ENCODE peak calls at places on chromosomes 7 and 10, in eight cellular contexts. One of them, this sample, is unnamed.

GRCh38 chr10:9301148-9301547 is 1246.7 kb downstream of the GATA3 start:
- DNase-seq in T-helper 9 cell: no peak
- DNase-seq in stimulated activated CD8-positive, alpha-beta memory T cell treated with anti-CD3 and anti-CD28 coated beads, Interleukin-7, amount 100 ng/mL, for 1 hour: no peak
- DNase-seq in left cardiac atrium: no peak
- DNase-seq in activated CD4-positive, alpha-beta T cell treated with anti-CD3 and anti-CD28 coated beads for 48 hours: no peak
- DNase-seq in uterus: no peak
- DNase-seq in G401: peak; percentile 41
- DNase-seq in left kidney: peak; percentile 30
- DNase-seq in this sample: no peak

GRCh38 chr10:10333622-10334021 is 684.0 kb upstream of the CELF2 start:
- DNase-seq in G401: no peak
- DNase-seq in left cardiac atrium: no peak
- DNase-seq in activated CD4-positive, alpha-beta T cell treated with anti-CD3 and anti-CD28 coated beads for 48 hours: no peak
- DNase-seq in stimulated activated CD8-positive, alpha-beta memory T cell treated with anti-CD3 and anti-CD28 coated beads, Interleukin-7, amount 100 ng/mL, for 1 hour: no peak
- DNase-seq in left kidney: no peak
- DNase-seq in uterus: no peak
- DNase-seq in T-helper 9 cell: no peak
- DNase-seq in this sample: no peak

GRCh38 chr7:50953303-50953702 is 170.6 kb upstream of the GRB10 start:
- DNase-seq in left kidney: no peak
- DNase-seq in left cardiac atrium: no peak
- DNase-seq in G401: no peak
- DNase-seq in activated CD4-positive, alpha-beta T cell treated with anti-CD3 and anti-CD28 coated beads for 48 hours: no peak
- DNase-seq in uterus: no peak
- DNase-seq in stimulated activated CD8-positive, alpha-beta memory T cell treated with anti-CD3 and anti-CD28 coated beads, Interleukin-7, amount 100 ng/mL, for 1 hour: no peak
- DNase-seq in T-helper 9 cell: no peak
- DNase-seq in this sample: no peak

GRCh38 chr7:115558186-115558585 is 472.4 kb downstream of the TFEC start:
- DNase-seq in left cardiac atrium: no peak
- DNase-seq in T-helper 9 cell: no peak
- DNase-seq in uterus: no peak
- DNase-seq in G401: no peak
- DNase-seq in stimulated activated CD8-positive, alpha-beta memory T cell treated with anti-CD3 and anti-CD28 coated beads, Interleukin-7, amount 100 ng/mL, for 1 hour: no peak
- DNase-seq in activated CD4-positive, alpha-beta T cell treated with anti-CD3 and anti-CD28 coated beads for 48 hours: no peak
- DNase-seq in left kidney: no peak
- DNase-seq in this sample: no peak

GRCh38 chr10:93806882-93807281 is 49.1 kb downstream of the LGI1 start:
- DNase-seq in left kidney: no peak
- DNase-seq in T-helper 9 cell: no peak
- DNase-seq in left cardiac atrium: peak; percentile 57
- DNase-seq in activated CD4-positive, alpha-beta T cell treated with anti-CD3 and anti-CD28 coated beads for 48 hours: no peak
- DNase-seq in uterus: no peak
- DNase-seq in G401: no peak
- DNase-seq in stimulated activated CD8-positive, alpha-beta memory T cell treated with anti-CD3 and anti-CD28 coated beads, Interleukin-7, amount 100 ng/mL, for 1 hour: no peak
- DNase-seq in this sample: no peak

GRCh38 chr7:137601642-137602041 is 245.1 kb downstream of the DGKI start:
- DNase-seq in G401: no peak
- DNase-seq in left kidney: no peak
- DNase-seq in left cardiac atrium: no peak
- DNase-seq in uterus: no peak
- DNase-seq in activated CD4-positive, alpha-beta T cell treated with anti-CD3 and anti-CD28 coated beads for 48 hours: no peak
- DNase-seq in stimulated activated CD8-positive, alpha-beta memory T cell treated with anti-CD3 and anti-CD28 coated beads, Interleukin-7, amount 100 ng/mL, for 1 hour: no peak
- DNase-seq in T-helper 9 cell: no peak
- DNase-seq in this sample: no peak

GRCh38 chr10:22486431-22486830 is 141.1 kb downstream of the SPAG6 start:
- DNase-seq in left cardiac atrium: no peak
- DNase-seq in activated CD4-positive, alpha-beta T cell treated with anti-CD3 and anti-CD28 coated beads for 48 hours: no peak
- DNase-seq in left kidney: no peak
- DNase-seq in T-helper 9 cell: no peak
- DNase-seq in stimulated activated CD8-positive, alpha-beta memory T cell treated with anti-CD3 and anti-CD28 coated beads, Interleukin-7, amount 100 ng/mL, for 1 hour: no peak
- DNase-seq in G401: no peak
- DNase-seq in uterus: no peak
- DNase-seq in this sample: no peak

GRCh38 chr7:31948041-31948440 is 122.2 kb downstream of the PDE1C start:
- DNase-seq in G401: no peak
- DNase-seq in T-helper 9 cell: no peak
- DNase-seq in uterus: no peak
- DNase-seq in left kidney: no peak
- DNase-seq in stimulated activated CD8-positive, alpha-beta memory T cell treated with anti-CD3 and anti-CD28 coated beads, Interleukin-7, amount 100 ng/mL, for 1 hour: no peak
- DNase-seq in activated CD4-positive, alpha-beta T cell treated with anti-CD3 and anti-CD28 coated beads for 48 hours: no peak
- DNase-seq in left cardiac atrium: no peak
- DNase-seq in this sample: no peak

GRCh38 chr10:103238506-103239252 is 7.0 kb upstream of the RPEL1 start:
- DNase-seq in activated CD4-positive, alpha-beta T cell treated with anti-CD3 and anti-CD28 coated beads for 48 hours: no peak
- DNase-seq in stimulated activated CD8-positive, alpha-beta memory T cell treated with anti-CD3 and anti-CD28 coated beads, Interleukin-7, amount 100 ng/mL, for 1 hour: no peak
- DNase-seq in G401: peak; percentile 56
- DNase-seq in uterus: no peak
- DNase-seq in T-helper 9 cell: no peak
- DNase-seq in left kidney: peak; percentile 11
- DNase-seq in left cardiac atrium: peak; percentile 28
- DNase-seq in this sample: no peak

This sample was measured in right lobe of liver.